ENCODE peak calls at places on chromosomes 13 and 19, in six cellular contexts. H, O, M, W, N and G are unnamed samples.

GRCh38 chr19:58181902-58182576 is 822 bp upstream of the ZNF274 start:
- DNase-seq in H (no peak), O (peak), M (no peak), W (no peak), N (peak), G (peak)

GRCh38 chr13:101473458-101473857 is 21.0 kb downstream of the ITGBL1 start:
- DNase-seq in H (no peak), O (peak), M (no peak), W (no peak), N (no peak), G (no peak)

GRCh38 chr19:289651-290538 is 1.3 kb downstream of the PLPP2 start:
- DNase-seq in H (peak), O (peak), M (no peak), W (no peak), N (no peak), G (peak)

GRCh38 chr19:40461669-40462221 is 3.8 kb downstream of the BLVRB start:
- DNase-seq in H (no peak), O (no peak), M (no peak), W (no peak), N (peak), G (no peak)

GRCh38 chr13:110593430-110594130 is 21.8 kb upstream of the NAXD start:
- DNase-seq in H (peak), O (peak), M (no peak), W (no peak), N (peak), G (peak)

GRCh38 chr19:56273563-56274117 is 1.1 kb downstream of the EDDM13 start:
- DNase-seq in H (no peak), O (peak), M (no peak), W (no peak), N (no peak), G (no peak)

GRCh38 chr13:80955487-80955886 is 614.6 kb upstream of the SPRY2 start:
- DNase-seq in H (no peak), O (peak), M (no peak), W (no peak), N (no peak), G (no peak)

GRCh38 chr13:112983428-112984196 is 14.6 kb downstream of the MCF2L start:
- DNase-seq in H (no peak), O (no peak), M (no peak), W (no peak), N (no peak), G (no peak)

GRCh38 chr19:44530777-44531176 is 1.3 kb upstream of the CEACAM20 start:
- DNase-seq in H (no peak), O (peak), M (peak), W (no peak), N (no peak), G (no peak)

GRCh38 chr13:110705356-110705825 is 525 bp downstream of the CARS2 start:
- DNase-seq in H (no peak), O (no peak), M (no peak), W (no peak), N (no peak), G (no peak)

GRCh38 chr19:5355076-5355475 is 14.5 kb upstream of the PTPRS start:
- DNase-seq in H (no peak), O (no peak), M (no peak), W (no peak), N (no peak), G (no peak)

GRCh38 chr13:89925107-89925506 is 1422.4 kb upstream of the MIR17HG start:
- DNase-seq in H (peak), O (peak), M (no peak), W (peak), N (peak), G (no peak)

GRCh38 chr19:15159251-15159650 is 41.5 kb downstream of the NOTCH3 start:
- DNase-seq in H (no peak), O (peak), M (no peak), W (no peak), N (no peak), G (no peak)

GRCh38 chr13:76036176-76036575 is 400.0 kb downstream of the LMO7 start:
- DNase-seq in H (no peak), O (peak), M (no peak), W (no peak), N (no peak), G (no peak)

GRCh38 chr13:32553720-32554119 is 15.1 kb upstream of the N4BP2L2 start:
- DNase-seq in H (no peak), O (no peak), M (no peak), W (no peak), N (no peak), G (no peak)

GRCh38 chr13:50268500-50268899 is 253.3 kb downstream of the KCNRG start:
- DNase-seq in H (no peak), O (peak), M (no peak), W (no peak), N (no peak), G (no peak)

GRCh38 chr19:12695090-12695489 is 1.3 kb downstream of the FBXW9 start:
- DNase-seq in H (no peak), O (no peak), M (no peak), W (no peak), N (no peak), G (no peak)

GRCh38 chr13:74466015-74466414 is 331.8 kb upstream of the KLF12 start:
- DNase-seq in H (no peak), O (no peak), M (no peak), W (no peak), N (no peak), G (no peak)

GRCh38 chr13:49499889-49500660 is 4.3 kb downstream of the PHF11 start:
- DNase-seq in H (no peak), O (peak), M (peak), W (no peak), N (no peak), G (no peak)

GRCh38 chr13:78787189-78787588 is 128.2 kb upstream of the OBI1 start:
- DNase-seq in H (no peak), O (peak), M (no peak), W (no peak), N (peak), G (no peak)